ENCODE peak calls at places on chromosomes 6 and 20, in ten cellular contexts. X, L, T, G, H, Y, S, C, B and F are unnamed samples.

GRCh38 chr20:46634528-46634927 is 16.7 kb downstream of the SLC13A3 start:
- DNase-seq in Y (no peak), L (no peak), C (no peak), X (no peak), T (no peak), G (no peak), H (no peak), S (no peak), B (no peak), F (no peak)

GRCh38 chr6:1502041-1502440 is 107.7 kb upstream of the FOXC1 start:
- DNase-seq in B (no peak), L (no peak), T (no peak), S (no peak), G (no peak), X (no peak), Y (no peak), H (peak; percentile 66), C (no peak), F (no peak)

GRCh38 chr6:42963855-42964605 is 3.5 kb downstream of the GNMT start:
- DNase-seq in S (peak; percentile 31), G (no peak), C (no peak), Y (peak; percentile 42), H (peak; percentile 68), X (peak; percentile 40), T (no peak), L (peak; percentile 68), B (no peak), F (peak; percentile 66)

GRCh38 chr20:25035924-25036323 is 22.0 kb downstream of the ACSS1 start:
- DNase-seq in B (peak; percentile 22), C (no peak), L (no peak), T (no peak), S (peak; percentile 3), G (no peak), X (no peak), H (no peak), Y (no peak), F (no peak)

GRCh38 chr6:15023448-15023847 is 222.4 kb upstream of the JARID2 start:
- DNase-seq in S (no peak), L (peak; percentile 18), X (no peak), C (no peak), Y (no peak), T (no peak), G (no peak), B (no peak), H (no peak), F (peak; percentile 53)

GRCh38 chr6:157823523-157824370 is 701 bp downstream of the SNX9 start:
- DNase-seq in S (peak; percentile 83), L (peak; percentile 69), H (peak; percentile 85), G (peak; percentile 65), Y (peak; percentile 61), T (peak; percentile 51), B (peak; percentile 47), C (peak; percentile 57), X (peak; percentile 66), F (peak; percentile 88)

GRCh38 chr6:153959281-153959680 is 79.8 kb upstream of the OPRM1 start:
- DNase-seq in X (no peak), C (no peak), B (no peak), Y (no peak), S (no peak), L (no peak), G (no peak), T (no peak), H (no peak), F (peak; percentile 62)

GRCh38 chr20:31815408-31816188 is 3.6 kb upstream of the MYLK2 start:
- DNase-seq in B (no peak), H (peak; percentile 58), S (no peak), L (peak; percentile 62), X (no peak), C (no peak), G (no peak), T (no peak), Y (no peak), F (no peak)

GRCh38 chr6:144219056-144219685 is 66.0 kb upstream of the UTRN start:
- DNase-seq in L (peak; percentile 71), T (no peak), Y (no peak), C (peak; percentile 31), G (no peak), B (no peak), X (no peak), S (no peak), H (peak; percentile 77), F (peak; percentile 62)

GRCh38 chr20:53639647-53640440 is 46.2 kb upstream of the ZNF217 start:
- DNase-seq in T (no peak), L (no peak), Y (no peak), B (no peak), G (no peak), S (no peak), C (no peak), X (no peak), H (no peak), F (no peak)

GRCh38 chr20:53639128-53639527 is 45.5 kb upstream of the ZNF217 start:
- DNase-seq in G (no peak), C (no peak), S (no peak), H (no peak), L (no peak), X (no peak), B (no peak), Y (no peak), T (no peak), F (no peak)

GRCh38 chr20:53645582-53645897 is 51.9 kb upstream of the ZNF217 start:
- DNase-seq in G (no peak), X (no peak), L (no peak), C (no peak), H (no peak), S (no peak), B (no peak), T (no peak), Y (no peak), F (no peak)

GRCh38 chr20:53643031-53643832 is 49.6 kb upstream of the ZNF217 start:
- DNase-seq in X (peak; percentile 77), S (no peak), C (no peak), L (peak; percentile 97), G (no peak), T (peak; percentile 59), H (peak; percentile 73), Y (no peak), B (peak; percentile 39), F (peak; percentile 94)

GRCh38 chr20:53642196-53643030 is 48.8 kb upstream of the ZNF217 start:
- DNase-seq in B (peak; percentile 48), C (no peak), T (no peak), H (peak; percentile 64), G (peak; percentile 83), Y (peak; percentile 69), L (peak; percentile 96), S (no peak), X (peak; percentile 79), F (peak; percentile 87)
- H3K4me3 ChIP-seq in B (no peak overlapping the region), C (no peak overlapping the region), T (peak overlapping the region; percentile 14), H (no peak overlapping the region), G (no peak overlapping the region), Y (no peak overlapping the region), L (peak overlapping the region; percentile 50), S (peak overlapping the region; percentile 47), X (no peak overlapping the region), F (no peak overlapping the region)

DNA sequence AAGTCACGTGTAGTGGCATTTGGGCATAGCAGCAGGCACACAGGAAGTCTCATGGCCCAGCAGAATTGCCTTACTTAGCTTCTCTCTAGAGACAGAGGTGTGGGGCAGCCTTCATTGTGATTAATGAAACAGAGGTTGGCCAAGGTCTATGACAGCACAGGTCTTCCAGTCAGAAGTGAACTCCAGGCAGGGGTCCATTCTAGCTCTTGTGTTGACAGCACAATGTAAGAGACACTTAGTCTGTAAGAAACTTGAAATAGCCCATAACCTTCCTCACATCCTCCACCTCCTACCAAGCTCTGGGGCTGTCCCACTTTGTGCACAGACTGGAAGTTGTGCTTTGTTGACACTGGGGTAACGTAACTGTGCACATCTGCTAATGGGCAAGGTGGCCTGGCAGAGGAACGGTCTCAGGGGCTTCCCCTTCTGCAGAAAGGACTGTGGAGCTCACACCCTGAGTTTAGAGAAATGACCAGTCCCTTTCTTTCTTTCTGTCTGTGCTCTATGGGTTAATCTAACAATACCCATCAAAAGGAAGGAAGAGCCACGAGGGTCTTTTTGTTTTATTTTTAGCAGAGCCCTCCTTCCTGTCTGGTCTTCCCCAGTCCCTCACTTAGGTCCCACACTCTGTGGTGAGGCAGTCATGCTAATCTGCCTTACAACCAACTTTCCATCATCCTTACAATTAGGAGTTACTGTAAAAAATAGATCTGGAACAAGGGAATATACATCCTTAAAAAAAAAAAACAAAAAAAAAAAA is 35.6 kb upstream of the TAGAP start:
- DNase-seq in H (no peak), L (no peak), B (no peak), Y (no peak), X (no peak), G (no peak), C (no peak), S (no peak), T (no peak), F (no peak)
- H3K4me3 ChIP-seq in H (no peak overlapping the region), L (no peak overlapping the region), B (no peak overlapping the region), Y (no peak overlapping the region), X (no peak overlapping the region), G (no peak overlapping the region), C (no peak overlapping the region), S (no peak overlapping the region), T (no peak overlapping the region), F (no peak overlapping the region)

DNA sequence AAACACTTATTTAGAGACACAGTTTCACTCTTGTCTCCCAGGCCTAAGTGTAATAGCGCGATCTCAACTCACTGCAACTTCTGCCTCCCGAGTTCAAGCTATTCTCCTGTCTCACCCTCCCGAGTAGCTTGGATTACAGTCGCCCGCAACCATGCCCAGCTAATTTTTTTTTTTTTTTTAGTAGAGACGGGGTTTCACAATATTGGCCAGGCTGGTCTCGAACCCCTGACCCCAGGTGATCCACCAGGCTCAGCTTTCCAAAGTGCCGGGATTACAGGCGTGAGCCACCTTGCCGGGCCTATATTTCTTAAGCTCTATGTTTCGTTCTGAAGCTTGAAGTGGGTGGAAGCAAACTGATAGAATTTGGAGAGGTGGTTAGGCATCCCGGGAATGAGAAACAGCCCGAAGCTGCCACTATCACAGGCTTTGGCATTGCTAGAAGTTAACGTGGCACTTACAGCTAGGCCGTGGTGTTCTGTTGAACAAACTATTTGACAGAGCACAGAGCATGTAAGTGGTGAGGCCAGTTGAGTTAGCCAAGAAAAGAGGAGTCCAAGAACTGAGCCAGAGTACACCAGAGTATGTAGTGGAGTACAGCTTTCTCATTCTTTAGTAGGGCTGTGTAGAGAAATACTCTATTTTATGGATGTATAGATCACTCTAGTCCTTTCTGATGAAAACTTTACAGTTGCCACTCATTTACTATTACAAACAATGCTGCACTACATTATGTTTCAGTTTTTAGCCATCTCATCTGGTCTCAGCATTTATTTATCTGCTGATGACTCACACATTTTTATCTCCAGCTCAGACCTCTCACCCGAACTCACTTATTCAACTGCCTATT is 62.0 kb upstream of the HFE start:
- DNase-seq in Y (no peak), S (peak; percentile 69), T (no peak), G (no peak), X (peak; percentile 77), H (peak; percentile 85), C (no peak), B (peak; percentile 64), L (no peak), F (peak; percentile 65)
- H3K4me3 ChIP-seq in Y (no peak overlapping the region), S (no peak overlapping the region), T (peak overlapping the region; percentile 67), G (no peak overlapping the region), X (no peak overlapping the region), H (no peak overlapping the region), C (peak overlapping the region; percentile 65), B (no peak overlapping the region), L (peak overlapping the region; percentile 55), F (no peak overlapping the region)

DNA sequence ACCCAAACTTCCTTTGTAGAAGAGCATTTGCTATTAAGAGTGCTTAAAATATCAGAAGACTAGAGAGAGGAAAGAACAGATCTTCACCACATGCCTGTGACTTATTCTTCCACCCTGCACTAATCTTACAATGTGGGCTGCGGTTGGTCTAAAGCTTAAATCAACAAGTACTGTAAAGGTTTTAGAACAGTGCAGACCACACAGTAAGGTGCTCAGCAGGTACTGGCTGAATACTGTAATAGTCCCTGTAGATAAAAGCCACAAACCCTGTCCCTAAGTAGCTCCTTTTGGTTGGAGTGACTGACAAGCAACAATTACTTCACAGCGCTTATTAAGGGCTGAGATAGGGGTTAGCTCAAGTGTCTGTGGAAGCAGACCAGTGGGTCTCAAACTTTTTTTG is 972 bp upstream of the PHF3 start:
- DNase-seq in X (peak; percentile 2), H (no peak), S (no peak), B (no peak), L (no peak), Y (no peak), T (no peak), G (no peak), C (no peak), F (no peak)
- H3K4me3 ChIP-seq in X (no peak overlapping the region), H (no peak overlapping the region), S (no peak overlapping the region), B (no peak overlapping the region), L (no peak overlapping the region), Y (no peak overlapping the region), T (no peak overlapping the region), G (no peak overlapping the region), C (no peak overlapping the region), F (no peak overlapping the region)